ENCODE peak calls at places on chromosomes 3 and 15, in ten cellular contexts. N is thyroid gland, R is A549, J is adipocyte, T is tibial artery, B is GM23248, U is heart right ventricle, Q is breast epithelium, I is psoas muscle, Z is ovary. G is an unnamed sample.
A peak's percentile ranks its signal among the peaks of the same experiment; 100 is the strongest.

GRCh38 chr3:42257007-42257406 is 9.0 kb downstream of the CCK start:
- DNase-seq in N (no peak), R (no peak), J (no peak), T (no peak), B (no peak), U (no peak), Q (no peak), I (no peak), Z (no peak), G (no peak)

GRCh38 chr15:76470691-76471090 is 134.1 kb downstream of the ISL2 start:
- DNase-seq in N (no peak), R (no peak), J (peak; percentile 60), T (no peak), B (peak; percentile 63), U (no peak), Q (no peak), I (no peak), Z (no peak), G (no peak)

GRCh38 chr3:2851835-2852234 is 258.3 kb downstream of the IL5RA start:
- DNase-seq in N (no peak), R (no peak), J (no peak), T (no peak), B (no peak), U (no peak), Q (no peak), I (peak; percentile 27), Z (no peak), G (no peak)

GRCh38 chr3:107699682-107700081 is 176.9 kb downstream of the BBX start:
- DNase-seq in N (no peak), R (no peak), J (no peak), T (no peak), B (peak; percentile 36), U (no peak), Q (no peak), I (no peak), Z (no peak), G (no peak)

GRCh38 chr3:119356646-119357045 is 62.5 kb downstream of the ARHGAP31 start:
- DNase-seq in N (no peak), R (no peak), J (peak; percentile 15), T (no peak), B (no peak), U (no peak), Q (no peak), I (no peak), Z (no peak), G (no peak)

GRCh38 chr3:37443363-37444035 is 269.1 kb upstream of the LRRFIP2 start:
- DNase-seq in N (peak; percentile 53), R (no peak), J (no peak), T (no peak), B (no peak), U (no peak), Q (no peak), I (no peak), Z (no peak), G (no peak)

GRCh38 chr3:126304291-126304690 is 52.9 kb downstream of the KLF15 start:
- DNase-seq in N (no peak), R (no peak), J (no peak), T (no peak), B (no peak), U (no peak), Q (no peak), I (no peak), Z (no peak), G (no peak)

GRCh38 chr15:64905119-64905831 is 6.4 kb upstream of the ANKDD1A start:
- DNase-seq in N (peak; percentile 69), R (peak; percentile 79), J (peak; percentile 90), T (peak; percentile 87), B (peak; percentile 86), U (peak; percentile 84), Q (no peak), I (peak; percentile 81), Z (peak; percentile 66), G (peak; percentile 74)

GRCh38 chr3:79824166-79824565 is 56.4 kb upstream of the ROBO1 start:
- DNase-seq in N (no peak), R (no peak), J (no peak), T (no peak), B (no peak), U (no peak), Q (no peak), I (no peak), Z (no peak), G (no peak)

GRCh38 chr15:98671060-98672008 is 23.0 kb downstream of the IGF1R start:
- DNase-seq in N (no peak), R (no peak), J (peak; percentile 76), T (no peak), B (peak; percentile 74), U (no peak), Q (no peak), I (no peak), Z (no peak), G (no peak)

GRCh38 chr15:72229076-72229946 is 1.7 kb downstream of the PKM start:
- DNase-seq in N (no peak), R (no peak), J (peak; percentile 69), T (no peak), B (peak; percentile 90), U (no peak), Q (no peak), I (no peak), Z (no peak), G (peak; percentile 24)

DNA sequence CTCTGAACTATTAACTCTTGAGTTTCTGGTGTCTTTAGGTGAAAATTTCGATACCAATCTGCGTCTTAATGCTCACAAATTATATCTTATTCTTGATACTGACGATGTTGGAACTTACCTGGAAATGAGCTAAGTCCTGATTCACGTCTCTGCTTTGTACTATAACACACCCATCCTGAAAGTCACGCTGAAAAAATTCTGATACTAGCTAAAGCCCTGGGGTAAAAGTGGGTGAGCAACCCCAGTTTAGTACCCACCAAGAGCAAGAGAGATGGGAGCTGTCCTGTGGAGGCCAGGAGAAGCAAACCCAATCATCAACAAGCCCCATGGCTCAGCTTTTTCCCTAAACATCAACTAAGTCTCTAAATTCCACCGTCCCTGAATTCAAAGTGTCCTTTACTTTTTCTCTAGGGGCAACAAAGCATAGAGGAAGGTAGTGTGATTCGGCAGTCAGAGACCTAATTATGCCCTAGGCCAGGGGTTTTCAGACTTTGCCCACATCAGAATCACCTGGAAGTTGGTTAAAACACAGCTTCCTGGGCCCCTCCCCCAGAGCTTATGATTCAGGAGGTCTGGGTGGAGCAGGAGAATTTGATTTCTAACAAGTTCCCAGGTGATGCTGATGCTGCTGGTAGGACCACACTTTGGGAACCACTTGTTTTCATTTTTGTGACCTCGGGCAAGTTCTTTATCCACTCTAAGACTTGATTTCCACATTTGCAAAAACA is 90.2 kb downstream of the OSBPL10 start:
- DNase-seq in N (no peak), R (no peak), J (no peak), T (no peak), B (no peak), U (no peak), Q (no peak), I (no peak), Z (no peak), G (no peak)
- H3K4me1 ChIP-seq in N (no peaks in the 10 kb centered on the region), R (no peaks in the 10 kb centered on the region), J (peaks cover 23% of the 10 kb centered on the region), T (no peaks in the 10 kb centered on the region), B (no peaks in the 10 kb centered on the region), U (no peaks in the 10 kb centered on the region), Q (no peaks in the 10 kb centered on the region), I (no peaks in the 10 kb centered on the region), Z (no peaks in the 10 kb centered on the region), G (no peaks in the 10 kb centered on the region)

DNA sequence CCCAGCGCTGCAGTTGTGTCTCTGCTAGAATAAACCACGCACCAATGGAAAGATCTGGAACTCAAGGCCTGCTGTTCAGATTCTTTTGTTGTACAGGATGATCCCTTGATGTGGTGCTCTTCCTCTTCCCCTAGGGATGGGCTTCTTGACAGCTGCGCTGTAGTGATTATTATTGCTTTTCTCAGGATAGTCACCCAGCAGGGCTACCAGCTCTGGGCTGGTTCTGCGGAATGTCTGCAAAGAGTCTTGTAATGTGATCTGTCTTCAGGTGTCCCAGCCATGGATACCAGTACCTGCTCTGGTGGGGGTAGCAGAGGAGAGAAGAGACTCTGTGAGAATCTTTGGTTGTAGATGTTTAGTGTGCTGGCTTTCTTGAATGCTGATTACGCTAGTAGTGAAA is 974.2 kb downstream of the NSUN3 start:
- DNase-seq in N (no peak), R (no peak), J (no peak), T (no peak), B (no peak), U (no peak), Q (no peak), I (no peak), Z (no peak), G (no peak)
- H3K9me3 ChIP-seq in N (no peaks in the 10 kb centered on the region), R (no peaks in the 10 kb centered on the region), J (peaks cover 6% of the 10 kb centered on the region), T (no peaks in the 10 kb centered on the region), B (peaks cover under 1% of the 10 kb centered on the region), U (no peaks in the 10 kb centered on the region), Q (no peaks in the 10 kb centered on the region), I (no peaks in the 10 kb centered on the region), Z (no peaks in the 10 kb centered on the region), G (peaks cover 28% of the 10 kb centered on the region)

GRCh38 chr3:141491081-141491480 is 4.3 kb downstream of the RASA2 start:
- DNase-seq in N (no peak), R (no peak), J (no peak), T (no peak), B (no peak), U (no peak), Q (no peak), I (no peak), Z (no peak), G (no peak)

GRCh38 chr3:141489184-141489583 is 2.4 kb downstream of the RASA2 start:
- DNase-seq in N (no peak), R (no peak), J (no peak), T (no peak), B (peak; percentile 16), U (no peak), Q (no peak), I (no peak), Z (no peak), G (no peak)

GRCh38 chr3:141493152-141493551 is 6.3 kb downstream of the RASA2 start:
- DNase-seq in N (no peak), R (no peak), J (no peak), T (no peak), B (no peak), U (no peak), Q (no peak), I (no peak), Z (no peak), G (no peak)

GRCh38 chr3:141487419-141488345 is 855 bp downstream of the RASA2 start:
- DNase-seq in N (peak; percentile 92), R (peak; percentile 54), J (peak; percentile 80), T (peak; percentile 83), B (peak; percentile 76), U (peak; percentile 54), Q (peak; percentile 84), I (peak; percentile 66), Z (peak; percentile 77), G (peak; percentile 82)

DNA sequence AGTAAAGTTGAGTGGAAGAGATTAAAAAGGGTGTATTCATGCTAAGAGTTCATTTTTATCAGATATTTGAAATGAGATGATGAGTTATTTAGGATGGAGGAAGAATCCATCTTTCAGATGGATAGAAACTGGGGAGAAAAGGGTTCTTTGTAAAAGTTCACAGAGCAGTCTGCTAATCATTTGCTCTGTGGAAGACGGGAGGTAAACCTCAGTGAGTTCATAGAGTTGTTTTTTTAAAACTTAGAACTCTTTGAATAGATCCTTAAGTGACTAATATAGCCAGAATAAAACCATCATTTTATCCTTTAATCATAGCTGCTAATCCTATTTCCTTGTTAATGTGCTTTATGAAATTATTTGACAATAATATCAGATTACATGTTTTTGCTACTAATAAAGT is 5.1 kb downstream of the RASA2 start:
- DNase-seq in N (no peak), R (no peak), J (no peak), T (no peak), B (no peak), U (no peak), Q (no peak), I (no peak), Z (no peak), G (no peak)
- H3K4me1 ChIP-seq in N (peaks cover 6% of the 10 kb centered on the region), R (peaks cover 25% of the 10 kb centered on the region), J (peaks cover 13% of the 10 kb centered on the region), T (peaks cover 16% of the 10 kb centered on the region), B (peaks cover 24% of the 10 kb centered on the region), U (peaks cover 18% of the 10 kb centered on the region), Q (no peaks in the 10 kb centered on the region), I (peaks cover 6% of the 10 kb centered on the region), Z (peaks cover 3% of the 10 kb centered on the region), G (peaks cover 41% of the 10 kb centered on the region)

GRCh38 chr3:189849262-189849661 is 218.1 kb downstream of the TP63 start:
- DNase-seq in N (no peak), R (no peak), J (no peak), T (no peak), B (peak; percentile 44), U (no peak), Q (no peak), I (no peak), Z (no peak), G (no peak)
- H3K9me3 ChIP-seq in N (no peaks in the 10 kb centered on the region), R (no peaks in the 10 kb centered on the region), J (no peaks in the 10 kb centered on the region), T (no peaks in the 10 kb centered on the region), B (no peaks in the 10 kb centered on the region), U (no peaks in the 10 kb centered on the region), Q (no peaks in the 10 kb centered on the region), I (no peaks in the 10 kb centered on the region), Z (no peaks in the 10 kb centered on the region), G (no peaks in the 10 kb centered on the region)

G was measured in A673.